ENCODE peak calls at places on chromosomes 13 and 19, in eight cellular contexts. L is ovary, V is fibroblast of the aortic adventitia, C is GM12865, S is fibroblast of mammary gland, D is suprapubic skin, T is colonic mucosa, E is brain microvascular endothelial cell. Y is an unnamed sample.

GRCh38 chr13:44365008-44365407 is 8.6 kb upstream of the SERP2 start:
- DNase-seq in T (no peak), C (no peak), V (no peak), S (peak; percentile 84), E (no peak), D (no peak), L (no peak), Y (no peak)

GRCh38 chr13:42597505-42597904 is 23.6 kb downstream of the TNFSF11 start:
- DNase-seq in T (no peak), L (no peak), V (no peak), C (peak; percentile 35), E (no peak), D (no peak), S (no peak), Y (no peak)

GRCh38 chr13:36430247-36431203 is 1.8 kb upstream of the CCNA1 start:
- DNase-seq in C (no peak), E (no peak), T (no peak), L (no peak), V (no peak), S (no peak), D (no peak), Y (no peak)

GRCh38 chr13:65966991-65967451 is 1263.1 kb downstream of the PCDH9 start:
- DNase-seq in L (no peak), D (no peak), E (peak; percentile 55), T (no peak), V (peak; percentile 74), C (peak; percentile 0), S (peak; percentile 64), Y (no peak)

GRCh38 chr13:113917096-113917495 is 53.2 kb upstream of the GAS6 start:
- DNase-seq in E (no peak), S (no peak), C (no peak), D (peak; percentile 64), L (no peak), T (peak; percentile 12), V (no peak), Y (no peak)

GRCh38 chr13:45374917-45375316 is 33.9 kb upstream of the TPT1 start:
- DNase-seq in D (no peak), L (no peak), E (peak; percentile 27), C (no peak), S (peak; percentile 54), V (no peak), T (no peak), Y (no peak)

GRCh38 chr13:28401303-28402056 is 93.4 kb downstream of the FLT1 start:
- DNase-seq in D (no peak), C (peak; percentile 43), T (no peak), S (peak; percentile 82), E (peak; percentile 74), L (no peak), V (peak; percentile 73), Y (no peak)

GRCh38 chr13:45447050-45447661 is 17.6 kb upstream of the COG3 start:
- DNase-seq in D (no peak), C (no peak), T (peak; percentile 55), L (peak; percentile 31), V (no peak), S (no peak), E (no peak), Y (no peak)

GRCh38 chr19:12841094-12841493 is 2.8 kb downstream of the MAST1 start:
- DNase-seq in D (no peak), E (no peak), V (peak; percentile 22), T (no peak), L (no peak), C (peak; percentile 35), S (peak; percentile 27), Y (no peak)

GRCh38 chr19:51931921-51932320 is 4.6 kb downstream of the ZNF613 start:
- DNase-seq in S (no peak), E (no peak), V (no peak), C (no peak), T (no peak), D (no peak), L (no peak), Y (no peak)

GRCh38 chr13:28652002-28652401 is 6.9 kb upstream of the POMP start:
- DNase-seq in V (no peak), E (no peak), L (no peak), T (no peak), C (no peak), S (no peak), D (no peak), Y (no peak)

GRCh38 chr13:28574617-28575142 is 79.8 kb upstream of the FLT1 start:
- DNase-seq in L (no peak), D (no peak), C (peak; percentile 61), E (peak; percentile 97), S (peak; percentile 100), V (peak; percentile 88), T (peak; percentile 65), Y (peak; percentile 57)

GRCh38 chr13:73984949-73985691 is 149.1 kb downstream of the KLF12 start:
- DNase-seq in V (no peak), C (no peak), D (no peak), E (no peak), L (no peak), S (no peak), T (no peak), Y (no peak)

GRCh38 chr19:33301900-33302174 is 497 bp downstream of the CEBPA start:
- DNase-seq in E (no peak), S (no peak), T (no peak), L (no peak), C (no peak), V (no peak), D (no peak), Y (no peak)

GRCh38 chr13:114124921-114125320 is 7.5 kb downstream of the RASA3 start:
- DNase-seq in L (no peak), C (peak; percentile 60), D (no peak), V (peak; percentile 62), T (no peak), S (peak; percentile 92), E (peak; percentile 70), Y (no peak)

GRCh38 chr13:102903659-102904407 is 58.0 kb downstream of the ERCC5 start:
- DNase-seq in S (peak; percentile 42), V (peak; percentile 26), D (no peak), T (no peak), E (peak; percentile 5), L (no peak), C (peak; percentile 38), Y (no peak)

GRCh38 chr13:108919036-108919907 is 289.9 kb downstream of the MYO16 start:
- DNase-seq in T (peak; percentile 29), S (peak; percentile 72), V (no peak), D (no peak), E (no peak), L (no peak), C (no peak), Y (no peak)

GRCh38 chr19:6712231-6712630 is 8.2 kb downstream of the C3 start:
- DNase-seq in S (no peak), T (no peak), L (no peak), D (no peak), C (no peak), V (no peak), E (no peak), Y (no peak)

GRCh38 chr19:8158411-8159074 is 9.2 kb upstream of the FBN3 start:
- DNase-seq in E (peak; percentile 75), C (peak; percentile 89), L (no peak), D (no peak), S (peak; percentile 80), T (peak; percentile 49), V (peak; percentile 88), Y (no peak)

DNA sequence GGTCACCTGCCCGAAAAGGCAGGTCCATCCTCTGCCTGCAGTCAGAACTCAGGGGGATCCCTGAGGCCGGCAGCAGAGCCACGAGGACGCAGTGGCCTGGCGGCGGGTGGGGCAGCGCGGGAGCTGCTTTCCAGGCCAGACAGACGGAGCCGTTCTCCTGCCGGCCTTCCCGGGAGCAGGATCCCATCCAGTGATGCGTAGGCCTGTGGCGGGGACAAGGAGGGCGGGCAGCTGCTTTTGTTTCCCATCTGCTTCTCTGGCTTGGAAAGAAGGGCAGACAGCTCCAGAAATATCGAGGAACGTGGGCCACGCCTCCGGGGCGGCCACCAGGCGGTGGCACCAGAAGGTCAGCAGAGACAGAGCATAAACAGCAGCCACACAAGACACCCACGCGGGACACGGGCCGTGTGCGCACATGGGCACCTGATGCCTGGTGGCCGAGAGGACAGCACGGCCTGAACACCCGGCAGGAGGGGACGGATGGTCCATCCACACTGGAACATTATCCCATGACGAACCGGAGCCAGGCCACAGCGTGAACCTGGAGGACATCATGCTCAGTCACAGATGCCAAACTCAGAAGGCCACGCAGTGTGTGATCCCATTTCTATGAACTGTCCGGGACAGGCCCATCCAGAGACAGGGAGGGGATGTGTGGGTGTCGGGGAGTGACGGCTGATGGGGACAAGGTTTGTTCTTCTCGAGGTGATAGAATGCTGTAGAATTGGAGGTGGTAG is 13.9 kb upstream of the MKNK2 start:
- DNase-seq in E (no peak), V (peak; percentile 38), L (no peak), C (no peak), D (peak; percentile 75), S (no peak), T (peak; percentile 47), Y (no peak)
- TF ChIP-seq CTCF in E (no peak), V (peak; percentile 11), L (no peak), C (no peak), D (no peak), S (no peak), T (no peak), Y (no peak)

GRCh38 chr13:75399879-75400217 is 82.1 kb downstream of the TBC1D4 start:
- DNase-seq in C (no peak), E (no peak), S (no peak), D (no peak), V (no peak), L (no peak), T (no peak), Y (no peak)
- H3K4me3 ChIP-seq in C (no peak overlapping the region), E (no peak overlapping the region), S (no peak overlapping the region), D (no peak overlapping the region), V (no peak overlapping the region), L (no peak overlapping the region), T (no peak overlapping the region), Y (no peak overlapping the region)

DNA sequence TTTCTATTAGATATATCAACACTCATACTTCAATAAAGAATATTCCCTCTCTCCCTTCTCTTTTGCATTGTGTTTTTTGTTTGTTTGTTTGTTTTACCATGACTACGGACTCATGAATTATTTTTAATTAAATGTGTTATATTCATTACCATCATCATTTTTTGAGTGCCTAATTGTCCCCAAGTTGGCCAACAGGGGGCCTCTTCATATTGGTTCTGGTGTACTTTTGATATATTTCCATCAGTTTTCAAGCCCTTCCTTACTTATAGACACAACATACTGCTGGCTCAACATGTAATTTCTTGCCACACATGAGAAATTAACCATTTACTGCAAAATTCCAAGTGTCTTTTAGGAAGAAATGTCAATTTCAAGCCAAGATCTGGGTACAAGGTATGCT is 54.5 kb upstream of the GPC6 start:
- DNase-seq in T (no peak), V (no peak), E (no peak), D (no peak), L (no peak), C (no peak), S (peak; percentile 11), Y (no peak)
- TF ChIP-seq CTCF in T (no peak), V (no peak), E (peak; percentile 40), D (no peak), L (no peak), C (no peak), S (peak; percentile 37), Y (peak; percentile 36)

DNA sequence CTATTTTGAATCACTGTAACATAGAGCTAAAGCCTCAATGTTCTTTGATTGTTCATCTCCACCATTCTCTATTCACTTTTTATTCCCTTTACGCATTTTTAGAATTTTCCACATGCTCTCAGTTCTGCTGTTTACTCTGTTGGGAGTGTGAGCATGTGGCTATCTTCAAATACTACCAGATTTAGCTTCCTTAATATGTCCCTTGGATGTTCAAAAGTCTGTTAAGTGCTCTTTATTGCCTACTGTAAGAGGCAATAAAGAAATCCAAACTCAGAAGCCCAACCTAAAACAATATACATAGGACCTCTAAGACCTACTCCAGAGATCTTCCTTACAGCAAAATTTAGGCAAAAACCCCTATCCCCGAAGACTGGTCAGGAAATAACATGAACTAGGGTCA is 34.5 kb downstream of the MTMR6 start:
- DNase-seq in E (no peak), L (no peak), D (no peak), T (no peak), C (no peak), S (no peak), V (no peak), Y (no peak)
- H3K4me3 ChIP-seq in E (no peak overlapping the region), L (no peak overlapping the region), D (no peak overlapping the region), T (no peak overlapping the region), C (no peak overlapping the region), S (no peak overlapping the region), V (no peak overlapping the region), Y (no peak overlapping the region)

Y was measured in retinal pigment epithelial cell.